ENCODE peak calls at places on chromosomes 12 and 14, in seven cellular contexts. G is activated CD8-positive, alpha-beta memory T cell treated with anti-CD3 and anti-CD28 coated beads for 1 hour; V is activated CD4-positive, alpha-beta T cell treated with anti-CD3 and anti-CD28 coated beads for 4 hours; Z is EH; B is type B pancreatic cell; C is T47D; F is AG08396. N is an unnamed sample.

GRCh38 chr14:69014829-69015259 is 35.7 kb upstream of the ACTN1 start:
- DNase-seq in G (no peak), V (no peak), Z (peak), B (no peak), C (no peak), F (no peak), N (no peak)

GRCh38 chr14:85607571-85608219 is 77.8 kb downstream of the FLRT2 start:
- DNase-seq in G (no peak), V (no peak), Z (peak), B (no peak), C (no peak), F (peak), N (no peak)

GRCh38 chr12:85441740-85442139 is 161.7 kb downstream of the ALX1 start:
- DNase-seq in G (no peak), V (no peak), Z (no peak), B (no peak), C (peak), F (no peak), N (peak)

GRCh38 chr14:73457050-73457934 is 1.1 kb downstream of the NUMB start:
- DNase-seq in G (peak), V (no peak), Z (peak), B (peak), C (peak), F (no peak), N (peak)

GRCh38 chr12:2796187-2796663 is 1.5 kb downstream of the FKBP4 start:
- DNase-seq in G (no peak), V (no peak), Z (peak), B (no peak), C (peak), F (peak), N (peak)

GRCh38 chr12:19894049-19894448 is 454.8 kb downstream of the AEBP2 start:
- DNase-seq in G (no peak), V (no peak), Z (peak), B (no peak), C (no peak), F (no peak), N (no peak)

GRCh38 chr12:103140217-103140616 is 182.7 kb downstream of the ASCL1 start:
- DNase-seq in G (no peak), V (no peak), Z (no peak), B (no peak), C (no peak), F (no peak), N (peak)

GRCh38 chr12:1890119-1890703 is 28.2 kb downstream of the CACNA2D4 start:
- DNase-seq in G (no peak), V (no peak), Z (no peak), B (no peak), C (no peak), F (peak), N (no peak)

GRCh38 chr12:62207248-62207647 is 53.0 kb upstream of the USP15 start:
- DNase-seq in G (no peak), V (no peak), Z (no peak), B (no peak), C (no peak), F (no peak), N (no peak)

GRCh38 chr12:72089678-72090077 is 151.0 kb downstream of the TPH2 start:
- DNase-seq in G (no peak), V (no peak), Z (no peak), B (no peak), C (no peak), F (no peak), N (no peak)

GRCh38 chr14:35347323-35348043 is 55.3 kb downstream of the PSMA6 start:
- DNase-seq in G (no peak), V (no peak), Z (no peak), B (no peak), C (no peak), F (no peak), N (peak)